ENCODE peak calls at places on chromosomes 12 and 14, in five cellular contexts. A, L, H, Z and V are unnamed samples.

GRCh38 chr14:100121643-100122480 is 37.6 kb downstream of the DEGS2 start:
- DNase-seq in Z (no peak), A (no peak), L (no peak), H (no peak), V (no peak)

GRCh38 chr12:64064706-64065105 is 157.4 kb downstream of the KICS2 start:
- DNase-seq in Z (no peak), H (no peak), A (no peak), L (no peak), V (no peak)

GRCh38 chr14:104924421-104925213 is at the start of gene PLD4:
- DNase-seq in L (no peak), A (no peak), Z (no peak), H (no peak), V (no peak)

GRCh38 chr14:85576848-85577541 is 47.1 kb downstream of the FLRT2 start:
- DNase-seq in Z (no peak), L (no peak), A (no peak), H (no peak), V (no peak)

GRCh38 chr12:30440826-30441602 is 254.7 kb downstream of the IPO8 start:
- DNase-seq in L (no peak), H (peak), A (peak), Z (no peak), V (peak)

GRCh38 chr14:60656755-60657608 is 7.7 kb upstream of the SIX1 start:
- DNase-seq in Z (peak), L (peak), A (no peak), H (no peak), V (peak)

GRCh38 chr14:79896009-79896408 is 315.3 kb downstream of the DIO2 start:
- DNase-seq in H (no peak), A (no peak), Z (no peak), L (no peak), V (no peak)

GRCh38 chr12:62435337-62436163 is 31.1 kb upstream of the MON2 start:
- DNase-seq in L (peak), H (peak), A (peak), Z (no peak), V (peak)

GRCh38 chr12:96908170-96908675 is 1.2 kb downstream of the NEDD1 start:
- DNase-seq in H (no peak), A (no peak), Z (no peak), L (no peak), V (no peak)

GRCh38 chr12:12562016-12562483 is 613 bp downstream of the DUSP16 start:
- DNase-seq in H (peak), Z (no peak), L (no peak), A (peak), V (no peak)

GRCh38 chr14:23910081-23910875 is 43.3 kb upstream of the DHRS4 start:
- DNase-seq in Z (no peak), A (peak), H (peak), L (peak), V (peak)

GRCh38 chr12:32847287-32847686 is 49.3 kb downstream of the PKP2 start:
- DNase-seq in Z (no peak), A (no peak), H (no peak), L (no peak), V (no peak)

GRCh38 chr12:55703976-55704761 is 3.5 kb downstream of the ITGA7 start:
- DNase-seq in Z (no peak), H (no peak), A (no peak), L (no peak), V (no peak)

GRCh38 chr14:65239143-65239672 is 136.9 kb upstream of the MAX start:
- DNase-seq in Z (no peak), A (no peak), H (no peak), L (no peak), V (peak)

GRCh38 chr12:132162508-132163031 is 18.3 kb downstream of the NOC4L start:
- DNase-seq in H (no peak), L (no peak), Z (no peak), A (no peak), V (no peak)

GRCh38 chr12:57169969-57170368 is 22.6 kb upstream of the LRP1-AS start:
- DNase-seq in Z (no peak), A (no peak), L (no peak), H (no peak), V (no peak)

GRCh38 chr14:75025082-75025481 is 22.4 kb downstream of the EIF2B2 start:
- DNase-seq in H (no peak), L (no peak), Z (no peak), A (no peak), V (no peak)

GRCh38 chr12:46914336-46914735 is 88.5 kb upstream of the SLC38A4 start:
- DNase-seq in L (no peak), H (no peak), A (no peak), Z (no peak), V (no peak)

GRCh38 chr14:50139192-50139591 is 22.8 kb upstream of the VCPKMT start:
- DNase-seq in L (no peak), H (peak), Z (no peak), A (no peak), V (no peak)

GRCh38 chr12:45704968-45705367 is 24.5 kb upstream of the ARID2 start:
- DNase-seq in L (no peak), Z (no peak), A (no peak), H (no peak), V (no peak)

GRCh38 chr12:46888568-46888967 is 62.8 kb upstream of the SLC38A4 start:
- DNase-seq in Z (no peak), A (no peak), L (no peak), H (no peak), V (no peak)

GRCh38 chr12:97960741-97961608 is 498.4 kb downstream of the RMST start:
- DNase-seq in A (peak), Z (peak), H (peak), L (peak), V (peak)

GRCh38 chr12:51262758-51263177 is 7.4 kb downstream of the SMAGP start:
- DNase-seq in L (peak), H (no peak), A (no peak), Z (no peak), V (no peak)

GRCh38 chr12:53975019-53975815 is 463 bp upstream of the HOTAIR start:
- DNase-seq in H (no peak), Z (no peak), A (no peak), L (no peak), V (no peak)

GRCh38 chr12:108840605-108841328 is 16.6 kb downstream of the SSH1 start:
- DNase-seq in Z (no peak), A (no peak), H (no peak), L (no peak), V (no peak)

GRCh38 chr14:68607852-68608232 is 185.0 kb downstream of the ZFP36L1 start:
- DNase-seq in A (no peak), Z (no peak), H (no peak), L (no peak), V (no peak)

GRCh38 chr14:35261774-35262173 is 30.4 kb upstream of the PSMA6 start:
- DNase-seq in L (no peak), Z (no peak), H (no peak), A (no peak), V (no peak)

GRCh38 chr14:50977863-50978520 is 33.7 kb upstream of the PYGL start:
- DNase-seq in Z (peak), L (no peak), H (no peak), A (no peak), V (no peak)

GRCh38 chr12:114241973-114242434 is 163.9 kb downstream of the TBX5 start:
- DNase-seq in H (no peak), A (peak), L (no peak), Z (peak), V (no peak)

GRCh38 chr12:113833422-113833821 is 132.7 kb downstream of the RBM19 start:
- DNase-seq in Z (no peak), L (no peak), H (no peak), A (no peak), V (no peak)

GRCh38 chr12:24360907-24361306 is 411.4 kb upstream of the SOX5 start:
- DNase-seq in Z (peak), L (no peak), A (no peak), H (no peak), V (peak)

GRCh38 chr14:95662376-95663186 is 23.6 kb upstream of the TCL1B start:
- DNase-seq in A (no peak), L (no peak), H (no peak), Z (peak), V (no peak)

GRCh38 chr14:90053044-90053443 is 8.8 kb upstream of the KCNK13 start:
- DNase-seq in Z (no peak), A (no peak), H (no peak), L (no peak), V (no peak)

DNA sequence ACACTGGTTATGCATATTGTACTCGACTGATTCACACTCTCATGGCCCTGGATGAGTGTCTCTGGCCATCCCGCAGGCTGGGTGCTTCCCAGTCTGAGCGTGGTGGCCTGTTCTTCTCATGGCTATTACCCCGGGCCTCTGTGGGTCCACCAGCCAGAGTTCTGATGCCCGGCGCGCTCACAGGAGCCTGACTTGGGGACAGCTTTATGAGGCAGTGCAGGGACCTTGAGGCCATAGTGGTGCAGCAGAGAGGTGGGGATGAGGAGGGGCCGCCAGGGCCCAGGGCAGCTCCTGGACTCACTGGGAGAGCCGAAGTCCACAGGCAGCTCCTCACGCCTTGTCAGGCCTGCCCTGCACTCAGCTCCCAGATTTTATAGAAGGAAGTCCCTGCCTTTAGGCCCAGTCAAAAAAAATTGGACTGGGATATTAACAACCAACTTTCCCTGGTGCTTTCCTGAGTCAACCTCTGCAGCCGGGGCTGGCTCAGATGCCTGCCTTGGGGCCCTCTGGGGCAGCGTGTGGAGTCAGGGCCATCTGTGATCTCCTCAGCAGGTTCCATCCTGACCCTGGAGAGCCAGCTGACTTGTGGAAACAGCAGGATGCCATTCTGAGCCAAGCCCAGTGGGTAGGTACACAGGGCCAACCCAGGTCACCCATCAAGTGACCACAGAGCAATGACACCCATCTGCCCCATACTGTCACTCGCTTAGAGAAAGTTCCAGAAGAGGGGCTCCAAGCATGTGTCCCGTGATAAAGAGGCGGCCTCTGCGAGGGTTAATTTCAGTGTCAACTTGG is 89.4 kb upstream of the DIO3 start:
- DNase-seq in A (no peak), H (no peak), L (peak), Z (no peak), V (no peak)
- TF ChIP-seq SUZ12 in A (no peak), H (no peak), L (no peak), Z (no peak), V (no peak)

GRCh38 chr12:80412343-80412953 is 31.6 kb upstream of the PTPRQ start:
- DNase-seq in A (peak), L (no peak), H (peak), Z (no peak), V (peak)
- TF ChIP-seq SUZ12 in A (no peak), L (no peak), H (no peak), Z (no peak), V (no peak)

GRCh38 chr12:117069926-117070900 is 29.0 kb downstream of the TESC start:
- DNase-seq in A (no peak), Z (no peak), H (peak), L (no peak), V (no peak)
- TF ChIP-seq SUZ12 in A (no peak), Z (no peak), H (no peak), L (no peak), V (no peak)

GRCh38 chr12:16027012-16027411 is 115.9 kb downstream of the DERA start:
- DNase-seq in Z (no peak), A (no peak), L (no peak), H (no peak), V (no peak)
- TF ChIP-seq SUZ12 in Z (no peak), A (no peak), L (no peak), H (no peak), V (no peak)

GRCh38 chr12:122474324-122474716 is 26.4 kb downstream of the ZCCHC8 start:
- DNase-seq in Z (no peak), H (no peak), L (no peak), A (no peak), V (no peak)
- TF ChIP-seq SUZ12 in Z (no peak), H (no peak), L (no peak), A (no peak), V (no peak)

GRCh38 chr14:70087380-70087697 is 101.4 kb downstream of the SLC8A3 start:
- DNase-seq in L (no peak), Z (no peak), H (no peak), A (no peak), V (no peak)

GRCh38 chr14:70084226-70084625 is 104.5 kb downstream of the SLC8A3 start:
- DNase-seq in A (no peak), H (no peak), Z (no peak), L (no peak), V (no peak)

DNA sequence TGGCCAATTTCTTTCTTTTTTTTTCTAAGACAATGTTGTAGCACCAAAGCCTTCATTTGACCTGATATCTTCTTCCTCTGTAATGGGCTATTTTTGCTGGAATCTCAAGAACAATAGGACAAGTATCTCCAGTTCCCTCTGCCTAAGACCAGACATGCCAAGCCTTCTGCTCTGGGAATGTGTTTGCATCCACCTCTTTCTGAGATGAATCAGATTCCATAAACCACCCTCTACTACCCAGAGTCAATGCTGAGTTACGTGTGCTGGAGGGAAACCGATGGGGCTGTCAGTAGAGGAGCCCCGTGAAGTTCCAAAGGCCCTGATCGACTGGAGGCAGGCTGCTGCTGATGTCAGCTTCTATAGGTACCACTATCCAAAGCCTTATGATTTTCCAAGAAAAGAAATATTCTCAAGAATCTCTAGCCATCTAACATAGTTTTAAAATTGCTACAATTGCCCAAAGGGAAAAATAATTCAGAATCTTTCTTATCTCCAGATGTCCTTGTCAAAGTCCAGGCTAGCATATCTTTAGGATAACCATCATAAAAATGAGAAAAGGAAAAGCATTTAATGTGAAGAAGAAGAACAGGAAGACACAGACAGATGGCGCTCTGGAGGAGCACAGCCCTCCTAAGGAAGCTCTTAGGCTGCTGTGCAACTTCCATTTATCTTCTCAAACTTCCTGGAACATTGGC is 101.9 kb downstream of the SLC8A3 start:
- DNase-seq in L (no peak), Z (no peak), A (peak), H (peak), V (peak)
- TF ChIP-seq SUZ12 in L (no peak), Z (no peak), A (no peak), H (no peak), V (no peak)

GRCh38 chr12:3931206-3931605 is 58.0 kb upstream of the PARP11 start:
- DNase-seq in L (no peak), H (no peak), Z (no peak), A (no peak), V (no peak)

GRCh38 chr12:3931721-3932120 is 58.5 kb upstream of the PARP11 start:
- DNase-seq in L (no peak), H (no peak), Z (no peak), A (no peak), V (no peak)

GRCh38 chr12:3930216-3930615 is 57.0 kb upstream of the PARP11 start:
- DNase-seq in A (no peak), H (peak), Z (no peak), L (no peak), V (no peak)

GRCh38 chr12:3925621-3926020 is 52.4 kb upstream of the PARP11 start:
- DNase-seq in A (no peak), L (no peak), Z (no peak), H (no peak), V (no peak)

DNA sequence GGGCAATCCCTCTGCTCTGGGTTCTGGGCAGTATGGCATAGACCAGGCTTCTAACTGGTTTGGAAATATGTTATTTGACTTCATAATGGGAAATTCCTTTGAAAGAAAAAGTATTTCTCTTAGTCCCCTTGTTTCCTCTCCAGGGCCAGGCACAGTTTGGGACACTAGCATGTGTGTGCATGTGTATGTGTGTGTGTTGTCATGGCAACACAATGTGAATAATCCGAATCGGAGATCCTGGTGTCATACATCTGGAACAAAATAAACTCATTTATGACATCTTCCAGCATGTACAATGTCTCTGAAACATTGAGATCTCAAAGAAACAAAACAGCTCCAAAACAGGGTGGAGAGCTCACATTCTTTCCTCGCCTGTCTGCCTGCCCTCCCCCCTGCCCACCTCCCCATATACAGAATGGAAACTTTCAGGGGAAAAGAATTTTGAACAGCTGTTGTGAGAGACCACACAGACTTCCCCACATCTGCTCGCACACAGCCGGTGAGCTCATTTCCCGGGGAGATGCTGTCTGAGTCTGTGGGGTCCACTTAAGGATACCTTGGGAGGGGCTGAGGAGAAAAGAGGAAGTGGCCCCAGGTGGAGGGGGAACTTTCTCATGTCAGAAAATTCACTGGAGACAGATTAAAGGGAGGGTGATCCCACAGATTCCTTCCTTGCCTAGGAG is 55.5 kb upstream of the PARP11 start:
- DNase-seq in Z (no peak), L (no peak), H (no peak), A (no peak), V (no peak)
- TF ChIP-seq SUZ12 in Z (no peak), L (no peak), H (no peak), A (no peak), V (no peak)

GRCh38 chr12:2084553-2085296 is 31.9 kb downstream of the CACNA1C start:
- DNase-seq in H (no peak), Z (no peak), L (no peak), A (no peak), V (no peak)

GRCh38 chr12:2083008-2083407 is 30.2 kb downstream of the CACNA1C start:
- DNase-seq in A (no peak), L (no peak), Z (no peak), H (no peak), V (no peak)

GRCh38 chr12:2080604-2081003 is 27.8 kb downstream of the CACNA1C start:
- DNase-seq in A (no peak), Z (no peak), H (no peak), L (no peak), V (no peak)

GRCh38 chr12:2082321-2082720 is 29.5 kb downstream of the CACNA1C start:
- DNase-seq in Z (no peak), H (no peak), L (no peak), A (no peak), V (no peak)

GRCh38 chr12:2083561-2083960 is 30.8 kb downstream of the CACNA1C start:
- DNase-seq in Z (no peak), H (no peak), A (no peak), L (no peak), V (no peak)
- TF ChIP-seq SUZ12 in Z (no peak), H (no peak), A (no peak), L (no peak), V (no peak)

GRCh38 chr14:20345366-20345765 is 1.9 kb downstream of the PARP2 start:
- DNase-seq in H (no peak), Z (no peak), A (no peak), L (no peak), V (no peak)

GRCh38 chr14:20346713-20347112 is 3.3 kb downstream of the PARP2 start:
- DNase-seq in Z (no peak), L (no peak), A (no peak), H (no peak), V (no peak)

GRCh38 chr14:20347747-20348146 is 4.3 kb downstream of the PARP2 start:
- DNase-seq in A (no peak), H (no peak), L (no peak), Z (no peak), V (peak)

GRCh38 chr14:20343092-20343854 is at the start of gene PARP2:
- DNase-seq in H (peak), Z (peak), A (peak), L (peak), V (peak)

DNA sequence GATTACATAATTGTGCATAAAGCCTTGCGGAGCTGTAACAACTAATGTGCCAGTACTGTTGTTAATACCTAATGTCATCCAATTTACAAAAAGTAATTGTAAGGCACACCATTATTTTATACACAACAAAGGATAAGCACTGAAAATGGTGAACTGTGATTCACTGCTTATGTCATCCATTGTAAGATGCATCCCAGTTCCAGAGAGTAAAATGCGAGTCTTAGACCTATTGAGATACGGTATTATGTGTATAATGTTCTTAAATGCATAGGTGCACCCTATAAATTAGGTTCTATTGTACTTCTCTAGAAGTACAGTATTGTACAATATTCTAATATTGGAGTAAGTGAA is 395 bp downstream of the PARP2 start:
- DNase-seq in L (no peak), H (no peak), Z (no peak), A (no peak), V (no peak)
- TF ChIP-seq SUZ12 in L (no peak), H (no peak), Z (no peak), A (no peak), V (no peak)